ENCODE peak calls at places on chromosome 14, in seven cellular contexts. One of them, this sample, is unnamed.
A peak's percentile ranks its signal among the peaks of the same experiment; 100 is the strongest.

GRCh38 chr14:53109028-53109687 is 44.0 kb downstream of the DDHD1 start:
- DNase-seq in M059J: no peak
- DNase-seq in non-pigmented ciliary epithelial cell: no peak
- DNase-seq in fibroblast of the aortic adventitia: no peak
- DNase-seq in NCI-H1092: no peak
- DNase-seq in CD4-positive, CD25-positive, alpha-beta regulatory T cell: peak; percentile 89
- DNase-seq in right cardiac atrium: no peak
- DNase-seq in this sample: no peak

GRCh38 chr14:99758915-99759545 is 34.2 kb upstream of the EML1 start:
- DNase-seq in right cardiac atrium: no peak
- DNase-seq in NCI-H1092: no peak
- DNase-seq in non-pigmented ciliary epithelial cell: no peak
- DNase-seq in M059J: no peak
- DNase-seq in CD4-positive, CD25-positive, alpha-beta regulatory T cell: no peak
- DNase-seq in fibroblast of the aortic adventitia: no peak
- DNase-seq in this sample: no peak

GRCh38 chr14:66045572-66046021 is 440.6 kb upstream of the CCDC196 start:
- DNase-seq in M059J: no peak
- DNase-seq in right cardiac atrium: peak; percentile 70
- DNase-seq in fibroblast of the aortic adventitia: peak; percentile 88
- DNase-seq in CD4-positive, CD25-positive, alpha-beta regulatory T cell: no peak
- DNase-seq in non-pigmented ciliary epithelial cell: peak; percentile 36
- DNase-seq in NCI-H1092: no peak
- DNase-seq in this sample: peak; percentile 56

GRCh38 chr14:100106661-100107112 is 41.5 kb downstream of the EVL start:
- DNase-seq in right cardiac atrium: no peak
- DNase-seq in M059J: no peak
- DNase-seq in CD4-positive, CD25-positive, alpha-beta regulatory T cell: peak; percentile 23
- DNase-seq in NCI-H1092: no peak
- DNase-seq in fibroblast of the aortic adventitia: no peak
- DNase-seq in non-pigmented ciliary epithelial cell: no peak
- DNase-seq in this sample: no peak

GRCh38 chr14:75249251-75249957 is 29.2 kb upstream of the FOS start:
- DNase-seq in NCI-H1092: peak; percentile 11
- DNase-seq in right cardiac atrium: no peak
- DNase-seq in M059J: peak; percentile 15
- DNase-seq in CD4-positive, CD25-positive, alpha-beta regulatory T cell: peak; percentile 91
- DNase-seq in fibroblast of the aortic adventitia: no peak
- DNase-seq in non-pigmented ciliary epithelial cell: no peak
- DNase-seq in this sample: peak; percentile 54

GRCh38 chr14:77257700-77258099 is 13.3 kb downstream of the NGB start:
- DNase-seq in right cardiac atrium: no peak
- DNase-seq in M059J: no peak
- DNase-seq in fibroblast of the aortic adventitia: no peak
- DNase-seq in NCI-H1092: no peak
- DNase-seq in CD4-positive, CD25-positive, alpha-beta regulatory T cell: no peak
- DNase-seq in non-pigmented ciliary epithelial cell: no peak
- DNase-seq in this sample: no peak

GRCh38 chr14:80792756-80793155 is 148.8 kb downstream of the CEP128 start:
- DNase-seq in right cardiac atrium: no peak
- DNase-seq in non-pigmented ciliary epithelial cell: no peak
- DNase-seq in CD4-positive, CD25-positive, alpha-beta regulatory T cell: no peak
- DNase-seq in M059J: no peak
- DNase-seq in fibroblast of the aortic adventitia: no peak
- DNase-seq in NCI-H1092: no peak
- DNase-seq in this sample: no peak

GRCh38 chr14:32980178-32980886 is 41.7 kb downstream of the NPAS3 start:
- DNase-seq in M059J: no peak
- DNase-seq in right cardiac atrium: no peak
- DNase-seq in NCI-H1092: peak; percentile 40
- DNase-seq in fibroblast of the aortic adventitia: no peak
- DNase-seq in non-pigmented ciliary epithelial cell: no peak
- DNase-seq in CD4-positive, CD25-positive, alpha-beta regulatory T cell: no peak
- DNase-seq in this sample: no peak

GRCh38 chr14:86938356-86938755 is 1054.6 kb downstream of the GALC start:
- DNase-seq in fibroblast of the aortic adventitia: no peak
- DNase-seq in right cardiac atrium: no peak
- DNase-seq in non-pigmented ciliary epithelial cell: no peak
- DNase-seq in CD4-positive, CD25-positive, alpha-beta regulatory T cell: no peak
- DNase-seq in NCI-H1092: no peak
- DNase-seq in M059J: no peak
- DNase-seq in this sample: no peak

GRCh38 chr14:100864960-100865681 is 38.4 kb downstream of the RTL1 start:
- DNase-seq in fibroblast of the aortic adventitia: peak; percentile 53
- DNase-seq in right cardiac atrium: peak; percentile 2
- DNase-seq in CD4-positive, CD25-positive, alpha-beta regulatory T cell: no peak
- DNase-seq in M059J: no peak
- DNase-seq in non-pigmented ciliary epithelial cell: no peak
- DNase-seq in NCI-H1092: no peak
- DNase-seq in this sample: no peak